ENCODE peak calls at places on chromosomes 4 and X, in nine cellular contexts. One of them, this sample, is unnamed.

GRCh38 chr4:147480891-147481576 is at the start of gene EDNRA:
- DNase-seq in A673: peak
- DNase-seq in hepatocyte: peak
- DNase-seq in right lobe of liver: no peak
- DNase-seq in colonic mucosa: no peak
- DNase-seq in caudate nucleus: no peak
- DNase-seq in A549: peak
- DNase-seq in Karpas-422: no peak
- DNase-seq in heart left ventricle: peak
- DNase-seq in this sample: no peak

GRCh38 chrX:131704136-131704695 is 160.3 kb downstream of the OR13H1 start:
- DNase-seq in colonic mucosa: peak
- DNase-seq in Karpas-422: peak
- DNase-seq in A673: peak
- DNase-seq in heart left ventricle: peak
- DNase-seq in A549: peak
- DNase-seq in right lobe of liver: peak
- DNase-seq in caudate nucleus: no peak
- DNase-seq in hepatocyte: no peak
- DNase-seq in this sample: no peak

GRCh38 chr4:165630671-165631070 is 242.4 kb upstream of the TLL1 start:
- DNase-seq in A673: no peak
- DNase-seq in heart left ventricle: no peak
- DNase-seq in hepatocyte: no peak
- DNase-seq in A549: no peak
- DNase-seq in colonic mucosa: no peak
- DNase-seq in caudate nucleus: no peak
- DNase-seq in right lobe of liver: no peak
- DNase-seq in Karpas-422: no peak
- DNase-seq in this sample: no peak

GRCh38 chr4:142035556-142035955 is 399.2 kb downstream of the IL15 start:
- DNase-seq in A673: no peak
- DNase-seq in Karpas-422: no peak
- DNase-seq in right lobe of liver: no peak
- DNase-seq in hepatocyte: no peak
- DNase-seq in A549: no peak
- DNase-seq in heart left ventricle: no peak
- DNase-seq in colonic mucosa: no peak
- DNase-seq in caudate nucleus: no peak
- DNase-seq in this sample: no peak

GRCh38 chrX:45623266-45623665 is 422.6 kb upstream of the DIPK2B start:
- DNase-seq in A549: no peak
- DNase-seq in right lobe of liver: no peak
- DNase-seq in A673: peak
- DNase-seq in heart left ventricle: no peak
- DNase-seq in Karpas-422: no peak
- DNase-seq in caudate nucleus: no peak
- DNase-seq in colonic mucosa: no peak
- DNase-seq in hepatocyte: peak
- DNase-seq in this sample: no peak

GRCh38 chr4:127731406-127731805 is 1.2 kb downstream of the SLC25A31 start:
- DNase-seq in hepatocyte: no peak
- DNase-seq in colonic mucosa: no peak
- DNase-seq in heart left ventricle: no peak
- DNase-seq in A549: no peak
- DNase-seq in right lobe of liver: no peak
- DNase-seq in A673: no peak
- DNase-seq in caudate nucleus: no peak
- DNase-seq in Karpas-422: no peak
- DNase-seq in this sample: no peak

GRCh38 chrX:87489071-87489470 is 28.5 kb upstream of the KLHL4 start:
- DNase-seq in caudate nucleus: no peak
- DNase-seq in A673: no peak
- DNase-seq in hepatocyte: no peak
- DNase-seq in heart left ventricle: no peak
- DNase-seq in right lobe of liver: no peak
- DNase-seq in A549: no peak
- DNase-seq in colonic mucosa: no peak
- DNase-seq in Karpas-422: no peak
- DNase-seq in this sample: no peak

GRCh38 chr4:2968381-2968780 is 5.0 kb downstream of the GRK4 start:
- DNase-seq in hepatocyte: no peak
- DNase-seq in Karpas-422: no peak
- DNase-seq in colonic mucosa: no peak
- DNase-seq in A673: no peak
- DNase-seq in right lobe of liver: no peak
- DNase-seq in heart left ventricle: no peak
- DNase-seq in caudate nucleus: no peak
- DNase-seq in A549: no peak
- DNase-seq in this sample: no peak

GRCh38 chrX:68808686-68809357 is 20.0 kb upstream of the EFNB1 start:
- DNase-seq in heart left ventricle: peak
- DNase-seq in A673: no peak
- DNase-seq in colonic mucosa: no peak
- DNase-seq in hepatocyte: no peak
- DNase-seq in caudate nucleus: no peak
- DNase-seq in right lobe of liver: no peak
- DNase-seq in A549: no peak
- DNase-seq in Karpas-422: no peak
- DNase-seq in this sample: no peak

GRCh38 chr4:155367608-155368007 is 9.2 kb downstream of the MAP9 start:
- DNase-seq in A673: no peak
- DNase-seq in right lobe of liver: no peak
- DNase-seq in A549: no peak
- DNase-seq in hepatocyte: no peak
- DNase-seq in colonic mucosa: no peak
- DNase-seq in heart left ventricle: no peak
- DNase-seq in Karpas-422: no peak
- DNase-seq in caudate nucleus: no peak
- DNase-seq in this sample: no peak

GRCh38 chrX:149718757-149719156 is 6.9 kb downstream of the MAGEA11 start:
- DNase-seq in A673: peak
- DNase-seq in colonic mucosa: peak
- DNase-seq in right lobe of liver: no peak
- DNase-seq in heart left ventricle: no peak
- DNase-seq in Karpas-422: no peak
- DNase-seq in hepatocyte: no peak
- DNase-seq in caudate nucleus: no peak
- DNase-seq in A549: no peak
- DNase-seq in this sample: no peak

GRCh38 chrX:83759872-83760271 is 101.1 kb upstream of the CYLC1 start:
- DNase-seq in A549: no peak
- DNase-seq in caudate nucleus: no peak
- DNase-seq in right lobe of liver: no peak
- DNase-seq in heart left ventricle: no peak
- DNase-seq in colonic mucosa: no peak
- DNase-seq in A673: peak
- DNase-seq in hepatocyte: peak
- DNase-seq in Karpas-422: peak
- DNase-seq in this sample: no peak

GRCh38 chrX:18793601-18794089 is 86.2 kb downstream of the PPEF1 start:
- DNase-seq in colonic mucosa: no peak
- DNase-seq in A549: peak
- DNase-seq in Karpas-422: no peak
- DNase-seq in caudate nucleus: no peak
- DNase-seq in heart left ventricle: no peak
- DNase-seq in hepatocyte: peak
- DNase-seq in A673: peak
- DNase-seq in right lobe of liver: no peak
- DNase-seq in this sample: no peak

GRCh38 chr4:71607780-71608673 is 175.9 kb downstream of the GC start:
- DNase-seq in heart left ventricle: no peak
- DNase-seq in hepatocyte: peak
- DNase-seq in A673: no peak
- DNase-seq in caudate nucleus: no peak
- DNase-seq in A549: peak
- DNase-seq in Karpas-422: no peak
- DNase-seq in right lobe of liver: no peak
- DNase-seq in colonic mucosa: no peak
- DNase-seq in this sample: no peak

GRCh38 chr4:39976945-39977488 is 694 bp downstream of the PDS5A start:
- DNase-seq in caudate nucleus: no peak
- DNase-seq in Karpas-422: peak
- DNase-seq in heart left ventricle: no peak
- DNase-seq in A673: peak
- DNase-seq in hepatocyte: peak
- DNase-seq in colonic mucosa: peak
- DNase-seq in A549: no peak
- DNase-seq in right lobe of liver: peak
- DNase-seq in this sample: peak

GRCh38 chr4:56681158-56681848 is at the start of gene HOPX:
- DNase-seq in Karpas-422: no peak
- DNase-seq in A673: no peak
- DNase-seq in colonic mucosa: no peak
- DNase-seq in caudate nucleus: no peak
- DNase-seq in right lobe of liver: no peak
- DNase-seq in A549: no peak
- DNase-seq in heart left ventricle: no peak
- DNase-seq in hepatocyte: peak
- DNase-seq in this sample: peak

DNA sequence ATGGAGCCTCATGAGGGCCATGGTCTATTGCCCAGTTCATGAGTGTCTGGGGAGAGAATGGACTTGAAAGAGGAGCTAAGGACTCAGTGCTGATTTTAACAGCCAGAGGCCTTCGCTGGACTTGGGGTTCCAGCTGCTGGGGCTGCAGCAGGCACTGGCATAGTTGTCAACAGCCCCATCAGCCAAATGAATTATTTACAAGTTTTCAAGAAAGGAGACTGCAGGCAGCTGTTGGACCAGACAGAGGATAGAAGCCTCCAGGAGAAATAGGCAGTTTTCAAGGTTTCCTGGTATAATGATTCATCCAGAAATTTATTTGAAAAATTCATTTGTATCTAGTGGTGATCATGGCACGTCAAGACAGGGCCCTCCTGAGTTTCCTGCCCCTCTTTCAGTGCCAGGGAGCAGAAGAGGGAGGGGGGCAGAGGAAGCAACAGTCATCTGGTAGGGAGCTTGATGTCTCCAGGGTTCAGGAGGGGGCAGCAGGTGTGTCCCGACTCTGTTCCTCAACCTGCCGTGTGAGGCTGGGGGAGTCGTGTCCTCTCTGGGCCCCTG is 63.1 kb upstream of the GPR78 start:
- DNase-seq in right lobe of liver: no peak
- DNase-seq in caudate nucleus: no peak
- DNase-seq in Karpas-422: no peak
- DNase-seq in A673: no peak
- DNase-seq in A549: no peak
- DNase-seq in colonic mucosa: no peak
- DNase-seq in heart left ventricle: no peak
- DNase-seq in hepatocyte: no peak
- DNase-seq in this sample: no peak
- H3K27ac ChIP-seq in right lobe of liver: no peak
- H3K27ac ChIP-seq in caudate nucleus: no peak
- H3K27ac ChIP-seq in Karpas-422: no peak
- H3K27ac ChIP-seq in A673: no peak
- H3K27ac ChIP-seq in A549: no peak
- H3K27ac ChIP-seq in colonic mucosa: no peak
- H3K27ac ChIP-seq in heart left ventricle: no peak
- H3K27ac ChIP-seq in hepatocyte: no peak
- H3K27ac ChIP-seq in this sample: no peak

GRCh38 chrX:150849996-150850720 is 48.3 kb downstream of the CD99L2 start:
- DNase-seq in A549: no peak
- DNase-seq in Karpas-422: no peak
- DNase-seq in heart left ventricle: no peak
- DNase-seq in A673: no peak
- DNase-seq in caudate nucleus: no peak
- DNase-seq in colonic mucosa: no peak
- DNase-seq in hepatocyte: no peak
- DNase-seq in right lobe of liver: no peak
- DNase-seq in this sample: no peak
- H3K27ac ChIP-seq in A549: peak
- H3K27ac ChIP-seq in Karpas-422: no peak
- H3K27ac ChIP-seq in heart left ventricle: no peak
- H3K27ac ChIP-seq in A673: no peak
- H3K27ac ChIP-seq in caudate nucleus: no peak
- H3K27ac ChIP-seq in colonic mucosa: no peak
- H3K27ac ChIP-seq in hepatocyte: no peak
- H3K27ac ChIP-seq in right lobe of liver: peak
- H3K27ac ChIP-seq in this sample: no peak

GRCh38 chrX:49188468-49189076 is 2.4 kb upstream of the PRICKLE3 start:
- DNase-seq in Karpas-422: no peak
- DNase-seq in hepatocyte: no peak
- DNase-seq in caudate nucleus: no peak
- DNase-seq in A549: no peak
- DNase-seq in heart left ventricle: no peak
- DNase-seq in right lobe of liver: no peak
- DNase-seq in colonic mucosa: no peak
- DNase-seq in A673: no peak
- DNase-seq in this sample: no peak

GRCh38 chrX:49186125-49187027 is at the start of gene PRICKLE3:
- DNase-seq in right lobe of liver: peak
- DNase-seq in colonic mucosa: peak
- DNase-seq in heart left ventricle: peak
- DNase-seq in A673: peak
- DNase-seq in hepatocyte: peak
- DNase-seq in Karpas-422: peak
- DNase-seq in caudate nucleus: peak
- DNase-seq in A549: peak
- DNase-seq in this sample: peak

GRCh38 chrX:49187526-49187925 is 1.4 kb upstream of the PRICKLE3 start:
- DNase-seq in caudate nucleus: no peak
- DNase-seq in A673: no peak
- DNase-seq in colonic mucosa: no peak
- DNase-seq in heart left ventricle: no peak
- DNase-seq in Karpas-422: no peak
- DNase-seq in right lobe of liver: no peak
- DNase-seq in hepatocyte: no peak
- DNase-seq in A549: no peak
- DNase-seq in this sample: no peak

GRCh38 chrX:49185062-49185394 is 1.1 kb downstream of the PRICKLE3 start:
- DNase-seq in A549: no peak
- DNase-seq in right lobe of liver: no peak
- DNase-seq in heart left ventricle: no peak
- DNase-seq in Karpas-422: no peak
- DNase-seq in colonic mucosa: no peak
- DNase-seq in hepatocyte: no peak
- DNase-seq in A673: no peak
- DNase-seq in caudate nucleus: no peak
- DNase-seq in this sample: no peak

DNA sequence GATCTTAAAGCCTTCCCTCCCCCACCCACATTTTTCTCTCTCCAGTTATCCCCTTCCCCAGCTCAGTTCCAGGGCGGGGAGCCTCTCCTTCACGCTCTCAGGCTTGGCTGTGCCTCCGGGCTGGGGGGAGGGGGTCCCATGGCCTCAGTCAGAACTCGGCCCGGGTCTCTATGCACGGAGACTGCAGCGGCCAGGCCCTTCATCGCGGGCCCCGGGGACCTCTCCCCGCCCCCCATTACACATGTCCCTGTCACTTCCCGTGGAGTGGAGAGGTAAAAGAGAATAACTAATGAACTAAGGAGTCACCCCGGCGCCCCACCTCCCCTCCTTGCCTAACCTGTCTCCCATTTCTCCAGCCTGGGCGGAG is 838 bp upstream of the PRICKLE3 start:
- DNase-seq in right lobe of liver: no peak
- DNase-seq in hepatocyte: no peak
- DNase-seq in A673: no peak
- DNase-seq in Karpas-422: no peak
- DNase-seq in caudate nucleus: no peak
- DNase-seq in heart left ventricle: no peak
- DNase-seq in colonic mucosa: no peak
- DNase-seq in A549: no peak
- DNase-seq in this sample: no peak
- H3K27ac ChIP-seq in right lobe of liver: peak
- H3K27ac ChIP-seq in hepatocyte: no peak
- H3K27ac ChIP-seq in A673: no peak
- H3K27ac ChIP-seq in Karpas-422: no peak
- H3K27ac ChIP-seq in caudate nucleus: no peak
- H3K27ac ChIP-seq in heart left ventricle: no peak
- H3K27ac ChIP-seq in colonic mucosa: no peak
- H3K27ac ChIP-seq in A549: peak
- H3K27ac ChIP-seq in this sample: no peak

GRCh38 chr4:138243369-138243768 is 1.2 kb upstream of the SLC7A11 start:
- DNase-seq in caudate nucleus: no peak
- DNase-seq in A673: no peak
- DNase-seq in hepatocyte: no peak
- DNase-seq in right lobe of liver: no peak
- DNase-seq in Karpas-422: no peak
- DNase-seq in heart left ventricle: no peak
- DNase-seq in A549: no peak
- DNase-seq in colonic mucosa: no peak
- DNase-seq in this sample: no peak
- H3K27ac ChIP-seq in caudate nucleus: no peak
- H3K27ac ChIP-seq in A673: peak
- H3K27ac ChIP-seq in hepatocyte: no peak
- H3K27ac ChIP-seq in right lobe of liver: no peak
- H3K27ac ChIP-seq in Karpas-422: peak
- H3K27ac ChIP-seq in heart left ventricle: no peak
- H3K27ac ChIP-seq in A549: peak
- H3K27ac ChIP-seq in colonic mucosa: peak
- H3K27ac ChIP-seq in this sample: no peak